ENCODE peak calls at places on chromosome 16, in seven cellular contexts. One of them, this sample, is unnamed.

GRCh38 chr16:20931066-20931465 is 30.5 kb downstream of the LYRM1 start:
- DNase-seq in WTC11: no peak
- DNase-seq in stimulated activated naive CD8-positive, alpha-beta T cell treated with anti-CD3 and anti-CD28 coated beads, Interleukin-15, Interleukin-2, amounts not matched to agents 100 U/mL and 50 U/mL, for 24 hours: no peak
- DNase-seq in stimulated activated CD4-positive, alpha-beta T cell treated with anti-CD3 and anti-CD28 coated beads, TNF-alpha, amount 100 ng/mL, for 1 hour: no peak
- DNase-seq in left ventricle myocardium superior: no peak
- DNase-seq in IMR-90: no peak
- DNase-seq in NCI-H460: no peak
- DNase-seq in this sample: no peak

GRCh38 chr16:50304467-50305440 is 38.4 kb downstream of the ADCY7 start:
- DNase-seq in NCI-H460: no peak
- DNase-seq in stimulated activated CD4-positive, alpha-beta T cell treated with anti-CD3 and anti-CD28 coated beads, TNF-alpha, amount 100 ng/mL, for 1 hour: no peak
- DNase-seq in stimulated activated naive CD8-positive, alpha-beta T cell treated with anti-CD3 and anti-CD28 coated beads, Interleukin-15, Interleukin-2, amounts not matched to agents 100 U/mL and 50 U/mL, for 24 hours: no peak
- DNase-seq in WTC11: no peak
- DNase-seq in left ventricle myocardium superior: peak; percentile 25
- DNase-seq in IMR-90: no peak
- DNase-seq in this sample: no peak

GRCh38 chr16:48300391-48300856 is 53.1 kb upstream of the ABCC11 start:
- DNase-seq in NCI-H460: peak; percentile 86
- DNase-seq in left ventricle myocardium superior: no peak
- DNase-seq in stimulated activated CD4-positive, alpha-beta T cell treated with anti-CD3 and anti-CD28 coated beads, TNF-alpha, amount 100 ng/mL, for 1 hour: no peak
- DNase-seq in IMR-90: peak; percentile 88
- DNase-seq in stimulated activated naive CD8-positive, alpha-beta T cell treated with anti-CD3 and anti-CD28 coated beads, Interleukin-15, Interleukin-2, amounts not matched to agents 100 U/mL and 50 U/mL, for 24 hours: no peak
- DNase-seq in WTC11: no peak
- DNase-seq in this sample: no peak

GRCh38 chr16:84194470-84195200 is 3.7 kb downstream of the ADAD2 start:
- DNase-seq in IMR-90: no peak
- DNase-seq in stimulated activated naive CD8-positive, alpha-beta T cell treated with anti-CD3 and anti-CD28 coated beads, Interleukin-15, Interleukin-2, amounts not matched to agents 100 U/mL and 50 U/mL, for 24 hours: peak; percentile 43
- DNase-seq in stimulated activated CD4-positive, alpha-beta T cell treated with anti-CD3 and anti-CD28 coated beads, TNF-alpha, amount 100 ng/mL, for 1 hour: no peak
- DNase-seq in NCI-H460: no peak
- DNase-seq in WTC11: no peak
- DNase-seq in left ventricle myocardium superior: no peak
- DNase-seq in this sample: no peak

GRCh38 chr16:66264311-66265105 is 102.0 kb upstream of the CDH5 start:
- DNase-seq in left ventricle myocardium superior: no peak
- DNase-seq in NCI-H460: no peak
- DNase-seq in stimulated activated naive CD8-positive, alpha-beta T cell treated with anti-CD3 and anti-CD28 coated beads, Interleukin-15, Interleukin-2, amounts not matched to agents 100 U/mL and 50 U/mL, for 24 hours: no peak
- DNase-seq in IMR-90: no peak
- DNase-seq in WTC11: no peak
- DNase-seq in stimulated activated CD4-positive, alpha-beta T cell treated with anti-CD3 and anti-CD28 coated beads, TNF-alpha, amount 100 ng/mL, for 1 hour: no peak
- DNase-seq in this sample: no peak

GRCh38 chr16:56889206-56889605 is 24.2 kb downstream of the SLC12A3 start:
- DNase-seq in stimulated activated naive CD8-positive, alpha-beta T cell treated with anti-CD3 and anti-CD28 coated beads, Interleukin-15, Interleukin-2, amounts not matched to agents 100 U/mL and 50 U/mL, for 24 hours: no peak
- DNase-seq in left ventricle myocardium superior: no peak
- DNase-seq in IMR-90: no peak
- DNase-seq in stimulated activated CD4-positive, alpha-beta T cell treated with anti-CD3 and anti-CD28 coated beads, TNF-alpha, amount 100 ng/mL, for 1 hour: no peak
- DNase-seq in NCI-H460: no peak
- DNase-seq in WTC11: no peak
- DNase-seq in this sample: no peak

GRCh38 chr16:19708498-19709205 is 9.4 kb downstream of the KNOP1 start:
- DNase-seq in stimulated activated naive CD8-positive, alpha-beta T cell treated with anti-CD3 and anti-CD28 coated beads, Interleukin-15, Interleukin-2, amounts not matched to agents 100 U/mL and 50 U/mL, for 24 hours: no peak
- DNase-seq in NCI-H460: no peak
- DNase-seq in IMR-90: no peak
- DNase-seq in left ventricle myocardium superior: no peak
- DNase-seq in stimulated activated CD4-positive, alpha-beta T cell treated with anti-CD3 and anti-CD28 coated beads, TNF-alpha, amount 100 ng/mL, for 1 hour: no peak
- DNase-seq in WTC11: no peak
- DNase-seq in this sample: no peak

GRCh38 chr16:80189481-80190163 is 351.2 kb upstream of the DYNLRB2 start:
- DNase-seq in stimulated activated CD4-positive, alpha-beta T cell treated with anti-CD3 and anti-CD28 coated beads, TNF-alpha, amount 100 ng/mL, for 1 hour: no peak
- DNase-seq in IMR-90: no peak
- DNase-seq in NCI-H460: no peak
- DNase-seq in stimulated activated naive CD8-positive, alpha-beta T cell treated with anti-CD3 and anti-CD28 coated beads, Interleukin-15, Interleukin-2, amounts not matched to agents 100 U/mL and 50 U/mL, for 24 hours: no peak
- DNase-seq in left ventricle myocardium superior: no peak
- DNase-seq in WTC11: no peak
- DNase-seq in this sample: no peak

GRCh38 chr16:55443434-55443833 is 35.6 kb upstream of the MMP2 start:
- DNase-seq in stimulated activated CD4-positive, alpha-beta T cell treated with anti-CD3 and anti-CD28 coated beads, TNF-alpha, amount 100 ng/mL, for 1 hour: no peak
- DNase-seq in WTC11: no peak
- DNase-seq in stimulated activated naive CD8-positive, alpha-beta T cell treated with anti-CD3 and anti-CD28 coated beads, Interleukin-15, Interleukin-2, amounts not matched to agents 100 U/mL and 50 U/mL, for 24 hours: no peak
- DNase-seq in left ventricle myocardium superior: no peak
- DNase-seq in IMR-90: no peak
- DNase-seq in NCI-H460: no peak
- DNase-seq in this sample: no peak

GRCh38 chr16:66255647-66256046 is 110.8 kb upstream of the CDH5 start:
- DNase-seq in NCI-H460: no peak
- DNase-seq in stimulated activated CD4-positive, alpha-beta T cell treated with anti-CD3 and anti-CD28 coated beads, TNF-alpha, amount 100 ng/mL, for 1 hour: no peak
- DNase-seq in left ventricle myocardium superior: no peak
- DNase-seq in WTC11: peak; percentile 32
- DNase-seq in stimulated activated naive CD8-positive, alpha-beta T cell treated with anti-CD3 and anti-CD28 coated beads, Interleukin-15, Interleukin-2, amounts not matched to agents 100 U/mL and 50 U/mL, for 24 hours: no peak
- DNase-seq in IMR-90: no peak
- DNase-seq in this sample: no peak

This sample was measured in brain microvascular endothelial cell.